ENCODE peak calls at places on chromosomes 11 and 22, in seven cellular contexts. One of them, this sample, is unnamed.

GRCh38 chr11:112016088-112016764 is 9.0 kb upstream of the DLAT start:
- DNase-seq in naive thymus-derived CD4-positive, alpha-beta T cell: no peak
- DNase-seq in uterus: no peak
- DNase-seq in transverse colon: no peak
- DNase-seq in MM.1S: peak; percentile 29
- DNase-seq in caudate nucleus: no peak
- DNase-seq in colonic mucosa: no peak
- DNase-seq in this sample: no peak

GRCh38 chr22:47632646-47633045 is 870.2 kb downstream of the TBC1D22A start:
- DNase-seq in naive thymus-derived CD4-positive, alpha-beta T cell: no peak
- DNase-seq in uterus: no peak
- DNase-seq in transverse colon: no peak
- DNase-seq in MM.1S: no peak
- DNase-seq in caudate nucleus: no peak
- DNase-seq in colonic mucosa: no peak
- DNase-seq in this sample: no peak

GRCh38 chr22:41478891-41479521 is 10.1 kb downstream of the ACO2 start:
- DNase-seq in naive thymus-derived CD4-positive, alpha-beta T cell: no peak
- DNase-seq in uterus: no peak
- DNase-seq in transverse colon: no peak
- DNase-seq in MM.1S: no peak
- DNase-seq in caudate nucleus: no peak
- DNase-seq in colonic mucosa: no peak
- DNase-seq in this sample: no peak

GRCh38 chr11:83151274-83151977 is 5.5 kb upstream of the PCF11 start:
- DNase-seq in naive thymus-derived CD4-positive, alpha-beta T cell: no peak
- DNase-seq in uterus: no peak
- DNase-seq in transverse colon: peak; percentile 68
- DNase-seq in MM.1S: no peak
- DNase-seq in caudate nucleus: no peak
- DNase-seq in colonic mucosa: peak; percentile 73
- DNase-seq in this sample: no peak

GRCh38 chr11:74650498-74650897 is 58.1 kb downstream of the POLD3 start:
- DNase-seq in naive thymus-derived CD4-positive, alpha-beta T cell: no peak
- DNase-seq in uterus: no peak
- DNase-seq in transverse colon: no peak
- DNase-seq in MM.1S: no peak
- DNase-seq in caudate nucleus: no peak
- DNase-seq in colonic mucosa: no peak
- DNase-seq in this sample: no peak

GRCh38 chr11:122423283-122423682 is 232.2 kb upstream of the UBASH3B start:
- DNase-seq in naive thymus-derived CD4-positive, alpha-beta T cell: no peak
- DNase-seq in uterus: no peak
- DNase-seq in transverse colon: no peak
- DNase-seq in MM.1S: no peak
- DNase-seq in caudate nucleus: no peak
- DNase-seq in colonic mucosa: no peak
- DNase-seq in this sample: no peak

GRCh38 chr11:113817162-113817561 is 37.6 kb downstream of the CLDN25 start:
- DNase-seq in naive thymus-derived CD4-positive, alpha-beta T cell: no peak
- DNase-seq in uterus: no peak
- DNase-seq in transverse colon: no peak
- DNase-seq in MM.1S: no peak
- DNase-seq in caudate nucleus: no peak
- DNase-seq in colonic mucosa: no peak
- DNase-seq in this sample: no peak

GRCh38 chr11:58979222-58979621 is 39.9 kb downstream of the GLYATL1 start:
- DNase-seq in naive thymus-derived CD4-positive, alpha-beta T cell: no peak
- DNase-seq in uterus: no peak
- DNase-seq in transverse colon: no peak
- DNase-seq in MM.1S: no peak
- DNase-seq in caudate nucleus: no peak
- DNase-seq in colonic mucosa: no peak
- DNase-seq in this sample: no peak

GRCh38 chr11:64265176-64266160 is 14.1 kb downstream of the PLCB3 start:
- DNase-seq in naive thymus-derived CD4-positive, alpha-beta T cell: no peak
- DNase-seq in uterus: no peak
- DNase-seq in transverse colon: no peak
- DNase-seq in MM.1S: no peak
- DNase-seq in caudate nucleus: no peak
- DNase-seq in colonic mucosa: no peak
- DNase-seq in this sample: no peak

GRCh38 chr11:64268687-64269379 is 15.6 kb downstream of the BAD start:
- DNase-seq in naive thymus-derived CD4-positive, alpha-beta T cell: no peak
- DNase-seq in uterus: peak; percentile 77
- DNase-seq in transverse colon: peak; percentile 75
- DNase-seq in MM.1S: peak; percentile 54
- DNase-seq in caudate nucleus: no peak
- DNase-seq in colonic mucosa: peak; percentile 82
- DNase-seq in this sample: no peak

GRCh38 chr11:64268028-64268686 is 16.3 kb downstream of the BAD start:
- DNase-seq in naive thymus-derived CD4-positive, alpha-beta T cell: no peak
- DNase-seq in uterus: no peak
- DNase-seq in transverse colon: no peak
- DNase-seq in MM.1S: no peak
- DNase-seq in caudate nucleus: no peak
- DNase-seq in colonic mucosa: no peak
- DNase-seq in this sample: no peak

GRCh38 chr11:64266339-64266738 is 15.0 kb downstream of the PLCB3 start:
- DNase-seq in naive thymus-derived CD4-positive, alpha-beta T cell: no peak
- DNase-seq in uterus: no peak
- DNase-seq in transverse colon: no peak
- DNase-seq in MM.1S: no peak
- DNase-seq in caudate nucleus: no peak
- DNase-seq in colonic mucosa: no peak
- DNase-seq in this sample: no peak

DNA sequence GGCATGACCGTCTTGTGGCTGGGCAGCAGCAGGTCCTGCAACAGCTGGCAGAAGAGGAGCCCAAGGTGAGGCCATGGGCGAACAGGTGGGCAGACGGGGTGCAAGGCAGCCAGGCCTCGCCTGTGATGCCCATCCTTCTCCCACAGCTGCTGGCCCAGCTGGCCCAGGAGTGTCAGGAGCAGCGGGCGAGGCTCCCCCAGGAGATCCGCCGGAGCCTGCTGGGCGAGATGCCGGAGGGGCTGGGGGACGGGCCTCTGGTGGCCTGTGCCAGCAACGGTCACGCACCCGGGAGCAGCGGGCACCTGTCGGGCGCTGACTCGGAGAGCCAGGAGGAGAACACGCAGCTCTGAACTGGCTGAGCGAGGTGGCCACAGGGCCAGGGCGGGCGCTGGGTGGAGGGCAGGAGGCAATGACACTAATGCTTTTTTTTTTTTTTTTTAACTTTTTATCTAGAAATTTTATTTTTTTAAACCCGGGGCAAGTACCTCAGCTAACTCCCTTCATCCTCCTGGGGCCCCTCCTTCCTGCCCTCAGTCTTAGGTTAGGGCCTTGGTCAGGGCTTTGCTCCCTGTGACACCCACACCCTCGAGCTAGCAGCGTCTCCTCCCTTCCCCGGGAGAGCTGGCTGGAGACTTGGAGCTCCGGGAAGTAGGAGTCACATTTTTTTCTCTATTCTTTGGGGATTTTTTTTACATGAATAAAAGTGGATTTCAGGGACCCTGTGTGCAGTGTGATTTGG is 16.0 kb downstream of the PLCB3 start:
- DNase-seq in naive thymus-derived CD4-positive, alpha-beta T cell: no peak
- DNase-seq in uterus: no peak
- DNase-seq in transverse colon: no peak
- DNase-seq in MM.1S: no peak
- DNase-seq in caudate nucleus: no peak
- DNase-seq in colonic mucosa: peak; percentile 60
- DNase-seq in this sample: no peak
- H3K27ac ChIP-seq in naive thymus-derived CD4-positive, alpha-beta T cell: peak overlapping the region; percentile 95
- H3K27ac ChIP-seq in uterus: peak overlapping the region; percentile 91
- H3K27ac ChIP-seq in transverse colon: peak overlapping the region; percentile 99
- H3K27ac ChIP-seq in MM.1S: no peak overlapping the region
- H3K27ac ChIP-seq in caudate nucleus: peak overlapping the region; percentile 97
- H3K27ac ChIP-seq in colonic mucosa: peak overlapping the region; percentile 98
- H3K27ac ChIP-seq in this sample: no peak overlapping the region

GRCh38 chr11:1729692-1730011 is 20.7 kb downstream of the IFITM10 start:
- DNase-seq in naive thymus-derived CD4-positive, alpha-beta T cell: no peak
- DNase-seq in uterus: no peak
- DNase-seq in transverse colon: no peak
- DNase-seq in MM.1S: no peak
- DNase-seq in caudate nucleus: no peak
- DNase-seq in colonic mucosa: no peak
- DNase-seq in this sample: no peak

GRCh38 chr11:1732421-1733008 is 17.9 kb downstream of the IFITM10 start:
- DNase-seq in naive thymus-derived CD4-positive, alpha-beta T cell: no peak
- DNase-seq in uterus: no peak
- DNase-seq in transverse colon: no peak
- DNase-seq in MM.1S: no peak
- DNase-seq in caudate nucleus: no peak
- DNase-seq in colonic mucosa: no peak
- DNase-seq in this sample: no peak

GRCh38 chr11:1733009-1733715 is 17.2 kb downstream of the IFITM10 start:
- DNase-seq in naive thymus-derived CD4-positive, alpha-beta T cell: no peak
- DNase-seq in uterus: no peak
- DNase-seq in transverse colon: no peak
- DNase-seq in MM.1S: no peak
- DNase-seq in caudate nucleus: no peak
- DNase-seq in colonic mucosa: no peak
- DNase-seq in this sample: no peak

GRCh38 chr11:1730230-1730629 is 20.2 kb downstream of the IFITM10 start:
- DNase-seq in naive thymus-derived CD4-positive, alpha-beta T cell: no peak
- DNase-seq in uterus: no peak
- DNase-seq in transverse colon: no peak
- DNase-seq in MM.1S: no peak
- DNase-seq in caudate nucleus: no peak
- DNase-seq in colonic mucosa: no peak
- DNase-seq in this sample: no peak

GRCh38 chr11:1731451-1732059 is 18.8 kb downstream of the IFITM10 start:
- DNase-seq in naive thymus-derived CD4-positive, alpha-beta T cell: no peak
- DNase-seq in uterus: no peak
- DNase-seq in transverse colon: no peak
- DNase-seq in MM.1S: no peak
- DNase-seq in caudate nucleus: no peak
- DNase-seq in colonic mucosa: no peak
- DNase-seq in this sample: no peak
- H3K27ac ChIP-seq in naive thymus-derived CD4-positive, alpha-beta T cell: no peak overlapping the region
- H3K27ac ChIP-seq in uterus: no peak overlapping the region
- H3K27ac ChIP-seq in transverse colon: no peak overlapping the region
- H3K27ac ChIP-seq in MM.1S: no peak overlapping the region
- H3K27ac ChIP-seq in caudate nucleus: no peak overlapping the region
- H3K27ac ChIP-seq in colonic mucosa: no peak overlapping the region
- H3K27ac ChIP-seq in this sample: no peak overlapping the region

DNA sequence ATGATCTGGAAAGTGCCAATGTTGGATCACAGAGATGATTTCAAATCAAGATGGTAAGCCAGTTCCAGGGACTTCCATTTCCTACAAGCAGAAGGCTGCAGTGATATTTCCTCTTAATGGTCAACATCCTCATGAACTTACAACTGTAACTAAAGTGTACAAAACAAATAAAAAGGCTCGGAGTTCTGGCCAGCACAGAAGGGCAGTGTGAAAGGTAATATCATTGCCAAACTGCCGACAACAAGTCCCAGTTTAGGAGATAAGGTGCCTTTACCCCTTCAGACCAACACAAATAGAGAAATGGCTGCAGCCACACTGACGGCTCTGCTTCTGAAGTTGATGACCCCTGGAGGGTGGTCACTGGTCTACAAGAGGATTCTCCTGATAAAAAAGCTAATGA is 91.1 kb downstream of the ETS1 start:
- DNase-seq in naive thymus-derived CD4-positive, alpha-beta T cell: no peak
- DNase-seq in uterus: no peak
- DNase-seq in transverse colon: no peak
- DNase-seq in MM.1S: no peak
- DNase-seq in caudate nucleus: no peak
- DNase-seq in colonic mucosa: no peak
- DNase-seq in this sample: no peak
- H3K27ac ChIP-seq in naive thymus-derived CD4-positive, alpha-beta T cell: peak overlapping the region; percentile 97
- H3K27ac ChIP-seq in uterus: peak overlapping the region; percentile 82
- H3K27ac ChIP-seq in transverse colon: peak overlapping the region; percentile 75
- H3K27ac ChIP-seq in MM.1S: no peak overlapping the region
- H3K27ac ChIP-seq in caudate nucleus: no peak overlapping the region
- H3K27ac ChIP-seq in colonic mucosa: peak overlapping the region; percentile 58
- H3K27ac ChIP-seq in this sample: peak overlapping the region; percentile 93

DNA sequence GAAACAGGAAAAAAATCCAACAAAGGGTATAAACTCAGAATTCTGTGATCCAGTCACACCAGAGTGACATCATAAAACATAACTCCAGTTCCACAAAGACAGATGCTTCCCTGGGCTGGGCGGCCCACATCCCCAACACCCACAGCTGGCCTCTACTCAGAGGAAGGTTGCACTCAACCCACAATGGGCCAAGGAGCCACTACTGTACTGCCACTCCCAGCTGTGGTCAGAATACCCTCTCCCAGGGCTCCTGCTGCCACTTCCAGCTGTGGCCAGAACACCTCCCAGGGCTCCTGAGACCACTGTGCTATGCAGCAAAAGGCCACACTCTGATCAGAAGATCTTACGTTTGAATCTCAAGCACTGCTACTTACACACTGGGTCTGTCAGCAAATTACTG is 18.3 kb downstream of the SMCO4 start:
- DNase-seq in naive thymus-derived CD4-positive, alpha-beta T cell: no peak
- DNase-seq in uterus: no peak
- DNase-seq in transverse colon: no peak
- DNase-seq in MM.1S: no peak
- DNase-seq in caudate nucleus: no peak
- DNase-seq in colonic mucosa: no peak
- DNase-seq in this sample: no peak
- H3K27ac ChIP-seq in naive thymus-derived CD4-positive, alpha-beta T cell: no peak overlapping the region
- H3K27ac ChIP-seq in uterus: no peak overlapping the region
- H3K27ac ChIP-seq in transverse colon: no peak overlapping the region
- H3K27ac ChIP-seq in MM.1S: peak overlapping the region; percentile 22
- H3K27ac ChIP-seq in caudate nucleus: no peak overlapping the region
- H3K27ac ChIP-seq in colonic mucosa: no peak overlapping the region
- H3K27ac ChIP-seq in this sample: no peak overlapping the region

DNA sequence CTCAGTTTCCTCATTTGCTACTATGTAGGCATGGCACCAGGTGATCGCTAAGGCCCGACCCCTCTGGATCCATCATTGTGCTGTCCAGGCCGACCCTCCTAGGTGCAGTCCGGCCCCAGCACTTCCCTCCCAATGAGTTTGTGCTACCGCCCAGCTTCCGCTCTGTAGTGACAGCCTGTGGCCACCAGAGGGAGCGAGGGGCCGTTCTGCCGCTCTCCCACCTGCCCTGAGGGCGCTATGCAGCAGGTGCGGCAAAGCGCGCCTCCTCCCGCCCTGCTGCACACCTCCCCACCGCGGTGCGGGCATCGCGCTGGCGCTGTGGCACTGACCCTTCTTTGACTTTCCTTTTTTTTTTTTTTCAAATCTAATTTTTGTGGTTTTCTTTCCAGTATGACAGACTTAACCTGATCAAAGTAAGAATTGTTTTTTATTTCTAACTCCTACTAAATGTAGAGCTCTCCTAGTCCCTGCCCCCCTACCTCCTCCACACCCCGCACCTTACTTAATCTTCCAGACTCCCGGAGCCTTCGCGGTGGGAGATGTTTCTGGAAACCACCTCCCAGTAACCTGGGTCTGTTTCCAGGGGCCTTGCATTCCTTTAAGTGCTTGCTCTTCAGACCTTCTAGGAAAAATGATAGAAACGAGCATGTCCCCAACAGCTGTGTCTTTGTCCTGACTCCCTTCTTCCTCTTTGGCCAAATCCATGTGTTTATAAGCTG is 73.7 kb downstream of the SCN3B start:
- DNase-seq in naive thymus-derived CD4-positive, alpha-beta T cell: peak; percentile 56
- DNase-seq in uterus: peak; percentile 60
- DNase-seq in transverse colon: peak; percentile 73
- DNase-seq in MM.1S: peak; percentile 85
- DNase-seq in caudate nucleus: peak; percentile 27
- DNase-seq in colonic mucosa: peak; percentile 75
- DNase-seq in this sample: peak; percentile 13
- H3K27ac ChIP-seq in naive thymus-derived CD4-positive, alpha-beta T cell: no peak overlapping the region
- H3K27ac ChIP-seq in uterus: no peak overlapping the region
- H3K27ac ChIP-seq in transverse colon: no peak overlapping the region
- H3K27ac ChIP-seq in MM.1S: no peak overlapping the region
- H3K27ac ChIP-seq in caudate nucleus: peak overlapping the region; percentile 46
- H3K27ac ChIP-seq in colonic mucosa: no peak overlapping the region
- H3K27ac ChIP-seq in this sample: no peak overlapping the region

GRCh38 chr11:64875369-64876225 is 2.8 kb downstream of the EHD1 start:
- DNase-seq in naive thymus-derived CD4-positive, alpha-beta T cell: no peak
- DNase-seq in uterus: no peak
- DNase-seq in transverse colon: no peak
- DNase-seq in MM.1S: no peak
- DNase-seq in caudate nucleus: no peak
- DNase-seq in colonic mucosa: no peak
- DNase-seq in this sample: no peak
- H3K27ac ChIP-seq in naive thymus-derived CD4-positive, alpha-beta T cell: peak overlapping the region; percentile 80
- H3K27ac ChIP-seq in uterus: peak overlapping the region; percentile 80
- H3K27ac ChIP-seq in transverse colon: peak overlapping the region; percentile 93
- H3K27ac ChIP-seq in MM.1S: no peak overlapping the region
- H3K27ac ChIP-seq in caudate nucleus: peak overlapping the region; percentile 87
- H3K27ac ChIP-seq in colonic mucosa: peak overlapping the region; percentile 4
- H3K27ac ChIP-seq in this sample: peak overlapping the region; percentile 85

This sample was measured in effector memory CD4-positive, alpha-beta T cell.